ENCODE peak calls at places on chromosomes 7 and 10, in seven cellular contexts. Z, T, Q, S, F, P and G are unnamed samples.

GRCh38 chr10:110317866-110318850 is 13.4 kb upstream of the SMNDC1 start:
- DNase-seq in Z (no peak), T (no peak), Q (no peak), S (no peak), F (no peak), P (no peak), G (no peak)

GRCh38 chr7:36280840-36281812 is 108.5 kb upstream of the ANLN start:
- DNase-seq in Z (peak), T (no peak), Q (peak), S (no peak), F (peak), P (no peak), G (peak)

GRCh38 chr10:81831060-81831459 is 43.9 kb upstream of the NRG3 start:
- DNase-seq in Z (no peak), T (no peak), Q (no peak), S (no peak), F (no peak), P (no peak), G (no peak)

GRCh38 chr10:29947701-29948060 is 111.7 kb downstream of the JCAD start:
- DNase-seq in Z (no peak), T (no peak), Q (no peak), S (no peak), F (no peak), P (no peak), G (no peak)

GRCh38 chr7:12067156-12067831 is 143.8 kb upstream of the TMEM106B start:
- DNase-seq in Z (peak), T (peak), Q (no peak), S (peak), F (no peak), P (peak), G (peak)

GRCh38 chr7:46091071-46091470 is 170.0 kb upstream of the IGFBP3 start:
- DNase-seq in Z (no peak), T (no peak), Q (no peak), S (no peak), F (no peak), P (no peak), G (no peak)

GRCh38 chr10:35194471-35194870 is 67.8 kb downstream of the CREM start:
- DNase-seq in Z (no peak), T (no peak), Q (no peak), S (no peak), F (no peak), P (no peak), G (no peak)

GRCh38 chr7:40675741-40676140 is 540.9 kb downstream of the SUGCT start:
- DNase-seq in Z (no peak), T (no peak), Q (no peak), S (no peak), F (no peak), P (no peak), G (no peak)

GRCh38 chr7:151088856-151089699 is 2.8 kb downstream of the AGAP3 start:
- DNase-seq in Z (peak), T (no peak), Q (peak), S (no peak), F (peak), P (peak), G (no peak)

GRCh38 chr10:113335603-113336002 is 217.2 kb upstream of the HABP2 start:
- DNase-seq in Z (peak), T (no peak), Q (no peak), S (no peak), F (no peak), P (no peak), G (no peak)

GRCh38 chr10:14486777-14487510 is 156.2 kb upstream of the FRMD4A start:
- DNase-seq in Z (no peak), T (no peak), Q (no peak), S (no peak), F (no peak), P (no peak), G (peak)